ENCODE peak calls at places on chromosomes 16 and 17, in ten cellular contexts. I is GM23248, T is H9, E is mammary epithelial cell, N is fibroblast of lung, U is PC-3, S is SK-N-SH, M is HCT116, G is keratinocyte, C is GM12878. L is an unnamed sample.

GRCh38 chr16:89084411-89084810 is 9.2 kb upstream of the ACSF3 start:
- DNase-seq in N (no peak), S (no peak), C (no peak), U (no peak), M (no peak), T (no peak), E (no peak), G (no peak), I (peak), L (no peak)

GRCh38 chr16:66905633-66906539 is 12.8 kb downstream of the CDH16 start:
- DNase-seq in S (peak), M (no peak), N (no peak), T (peak), U (no peak), C (no peak), G (no peak), E (peak), I (no peak), L (no peak)

GRCh38 chr17:31556969-31557620 is 165.6 kb downstream of the RAB11FIP4 start:
- DNase-seq in U (no peak), T (no peak), M (no peak), S (no peak), I (no peak), N (no peak), G (no peak), E (no peak), C (no peak), L (no peak)

GRCh38 chr17:66724581-66725341 is 110.2 kb upstream of the CACNG5 start:
- DNase-seq in M (no peak), C (no peak), I (peak), T (peak), E (no peak), N (peak), S (no peak), G (no peak), U (peak), L (peak)

GRCh38 chr17:67628580-67629013 is 89.1 kb upstream of the NOL11 start:
- DNase-seq in N (no peak), G (no peak), T (peak), I (peak), U (no peak), M (no peak), E (no peak), C (no peak), S (peak), L (no peak)

GRCh38 chr16:22018559-22018958 is 10.6 kb downstream of the MOSMO start:
- DNase-seq in C (no peak), E (peak), U (no peak), N (no peak), T (no peak), S (no peak), I (peak), G (no peak), M (no peak), L (no peak)

GRCh38 chr17:76063880-76064546 is 8.3 kb downstream of the SRP68 start:
- DNase-seq in M (no peak), T (no peak), S (no peak), U (no peak), C (no peak), G (no peak), E (no peak), N (no peak), I (no peak), L (no peak)

GRCh38 chr16:22814330-22815105 is 556 bp downstream of the HS3ST2 start:
- DNase-seq in E (peak), U (no peak), C (no peak), I (no peak), N (no peak), M (no peak), T (peak), S (peak), G (no peak), L (no peak)

GRCh38 chr17:3695723-3696411 is at the start of gene P2RX5:
- DNase-seq in G (no peak), N (peak), E (peak), M (no peak), U (peak), I (peak), S (peak), T (peak), C (no peak), L (peak)

GRCh38 chr17:41383690-41384089 is 1.6 kb upstream of the KRT34 start:
- DNase-seq in E (no peak), C (no peak), T (no peak), S (no peak), N (no peak), M (no peak), I (no peak), G (no peak), U (no peak), L (no peak)

GRCh38 chr17:7916799-7917198 is 710 bp upstream of the RNF227 start:
- DNase-seq in I (peak), S (no peak), T (no peak), E (peak), G (no peak), U (no peak), N (peak), C (no peak), M (no peak), L (peak)

GRCh38 chr16:86643661-86644060 is 65.3 kb downstream of the FOXL1 start:
- DNase-seq in U (no peak), E (no peak), S (no peak), M (no peak), G (no peak), N (no peak), C (no peak), I (no peak), T (no peak), L (no peak)

GRCh38 chr17:1470774-1471462 is 14.9 kb upstream of the CRK start:
- DNase-seq in N (no peak), S (no peak), G (no peak), U (no peak), I (no peak), E (no peak), T (no peak), M (no peak), C (no peak), L (no peak)

GRCh38 chr16:55047331-55047730 is 116.7 kb downstream of the IRX5 start:
- DNase-seq in T (no peak), G (no peak), C (no peak), M (no peak), S (no peak), U (no peak), N (no peak), I (no peak), E (no peak), L (no peak)

GRCh38 chr16:88772871-88773811 is 11.9 kb downstream of the PIEZO1 start:
- DNase-seq in C (no peak), N (peak), I (peak), E (peak), M (no peak), T (no peak), G (no peak), S (no peak), U (peak), L (peak)

GRCh38 chr17:17352836-17353624 is 49.9 kb downstream of the NT5M start:
- DNase-seq in S (peak), G (no peak), U (no peak), I (no peak), C (no peak), M (no peak), E (no peak), T (no peak), N (no peak), L (no peak)

GRCh38 chr17:11485802-11486421 is 112.4 kb upstream of the DNAH9 start:
- DNase-seq in U (no peak), G (no peak), I (no peak), C (no peak), M (no peak), N (no peak), E (no peak), T (no peak), S (no peak), L (no peak)

GRCh38 chr16:21194771-21195301 is 16.5 kb downstream of the ZP2 start:
- DNase-seq in I (peak), M (no peak), G (no peak), E (peak), N (peak), U (no peak), T (no peak), C (no peak), S (no peak), L (peak)

GRCh38 chr16:67035364-67035763 is 6.4 kb downstream of the CBFB start:
- DNase-seq in N (no peak), S (no peak), G (no peak), C (no peak), U (no peak), E (no peak), T (no peak), I (no peak), M (no peak), L (no peak)

GRCh38 chr16:16037970-16038369 is 88.6 kb downstream of the ABCC1 start:
- DNase-seq in G (no peak), U (no peak), M (no peak), C (no peak), E (no peak), I (no peak), N (no peak), S (no peak), T (no peak), L (no peak)

GRCh38 chr17:49450181-49450580 is 35.5 kb upstream of the PHB1 start:
- DNase-seq in T (no peak), N (no peak), G (no peak), M (no peak), S (no peak), C (no peak), I (no peak), U (no peak), E (no peak), L (no peak)

GRCh38 chr16:9102379-9102778 is 10.9 kb downstream of the HAPSTR1 start:
- DNase-seq in U (peak), S (no peak), E (peak), T (no peak), N (peak), C (no peak), I (peak), M (no peak), G (no peak), L (peak)

GRCh38 chr16:1019234-1019933 is 37.8 kb downstream of the SOX8 start:
- DNase-seq in T (no peak), S (peak), E (peak), N (peak), U (peak), I (peak), C (no peak), G (no peak), M (no peak), L (no peak)

GRCh38 chr16:17434006-17434405 is 36.8 kb downstream of the XYLT1 start:
- DNase-seq in U (no peak), M (no peak), G (no peak), I (no peak), N (no peak), T (no peak), C (no peak), S (no peak), E (no peak), L (no peak)

GRCh38 chr17:49548506-49549310 is 27.0 kb upstream of the NXPH3 start:
- DNase-seq in N (peak), I (peak), M (peak), G (no peak), E (peak), T (peak), C (no peak), S (peak), U (peak), L (no peak)

GRCh38 chr16:55326261-55326802 is 2.3 kb downstream of the IRX6 start:
- DNase-seq in I (no peak), M (no peak), C (no peak), S (no peak), T (no peak), G (no peak), U (no peak), N (no peak), E (no peak), L (no peak)

GRCh38 chr17:34246872-34247271 is 8.2 kb upstream of the CCL2 start:
- DNase-seq in T (no peak), M (no peak), S (no peak), N (no peak), G (no peak), I (no peak), E (no peak), C (no peak), U (no peak), L (no peak)

GRCh38 chr16:15610369-15610871 is 32.5 kb downstream of the MARF1 start:
- DNase-seq in E (no peak), C (no peak), G (no peak), M (no peak), S (no peak), U (peak), N (peak), I (peak), T (no peak), L (peak)

GRCh38 chr16:9258423-9259051 is 167.1 kb downstream of the HAPSTR1 start:
- DNase-seq in G (no peak), M (peak), C (no peak), S (peak), N (peak), E (peak), U (peak), I (peak), T (peak), L (peak)

GRCh38 chr16:81431554-81432353 is 12.9 kb upstream of the CMIP start:
- DNase-seq in G (no peak), N (peak), E (no peak), T (no peak), I (peak), C (no peak), U (peak), M (no peak), S (no peak), L (peak)
- H3K9ac ChIP-seq in G (no peak), N (no peak), E (no peak), T (no peak), I (peak), C (no peak), U (peak), M (no peak), S (no peak), L (peak)

DNA sequence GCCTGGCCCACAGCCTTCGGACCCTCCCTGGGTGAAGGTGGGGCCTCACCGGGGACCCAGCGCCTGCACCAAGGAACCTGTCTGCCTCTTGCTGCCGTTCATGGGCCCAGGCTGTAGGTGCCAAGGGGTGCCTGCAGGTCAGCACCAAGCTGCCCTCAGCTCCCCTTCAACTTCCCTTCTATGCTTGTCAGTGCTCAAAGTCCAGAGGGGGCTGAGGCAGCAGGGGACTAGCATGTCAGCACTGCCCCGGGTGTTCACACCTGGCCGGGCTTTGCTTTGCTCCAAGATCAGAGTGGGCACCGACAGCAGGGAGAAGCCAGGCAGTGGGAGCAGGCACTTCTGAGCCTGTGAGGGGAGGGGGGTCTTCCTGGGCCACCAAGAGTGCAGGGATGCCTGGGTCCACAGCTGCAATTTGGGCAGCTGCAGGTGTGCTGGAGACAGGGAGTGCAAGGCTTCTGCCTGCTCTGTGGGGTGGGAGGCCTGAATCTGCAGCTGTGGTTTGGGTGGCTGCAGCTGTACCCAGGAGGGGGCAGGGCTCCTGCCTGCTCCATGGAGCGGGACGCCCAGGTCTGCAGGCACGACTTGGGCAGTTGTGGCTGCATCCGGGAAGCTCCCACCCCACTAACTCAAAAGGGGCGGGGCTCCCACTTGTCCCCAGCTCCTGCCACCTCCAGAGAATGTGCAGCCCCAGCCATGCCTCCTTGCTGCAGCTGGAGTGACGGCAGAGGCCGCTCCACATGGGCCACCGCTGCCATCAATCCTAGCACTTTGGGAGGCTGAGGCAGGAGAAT is 27.6 kb upstream of the PRM1 start:
- DNase-seq in U (no peak), S (no peak), G (no peak), N (no peak), C (peak), I (no peak), T (peak), M (no peak), E (no peak), L (no peak)
- H3K9ac ChIP-seq in U (no peak), S (no peak), G (no peak), N (no peak), C (no peak), I (no peak), T (no peak), M (no peak), E (no peak), L (no peak)

GRCh38 chr17:29570521-29570920 is 2.0 kb downstream of the TP53I13 start:
- DNase-seq in T (no peak), C (no peak), G (no peak), N (no peak), E (no peak), U (no peak), M (no peak), S (no peak), I (no peak), L (no peak)

GRCh38 chr17:29571883-29572681 is 3.6 kb downstream of the TP53I13 start:
- DNase-seq in E (no peak), T (peak), N (no peak), U (no peak), S (peak), I (peak), G (no peak), C (no peak), M (no peak), L (no peak)

GRCh38 chr17:29573558-29573870 is 5.0 kb downstream of the TP53I13 start:
- DNase-seq in S (no peak), T (peak), N (no peak), C (no peak), U (no peak), E (no peak), I (no peak), M (no peak), G (no peak), L (no peak)

GRCh38 chr17:29572691-29573557 is 4.4 kb downstream of the TP53I13 start:
- DNase-seq in N (peak), E (no peak), S (peak), T (peak), M (no peak), G (no peak), I (peak), U (no peak), C (no peak), L (no peak)

DNA sequence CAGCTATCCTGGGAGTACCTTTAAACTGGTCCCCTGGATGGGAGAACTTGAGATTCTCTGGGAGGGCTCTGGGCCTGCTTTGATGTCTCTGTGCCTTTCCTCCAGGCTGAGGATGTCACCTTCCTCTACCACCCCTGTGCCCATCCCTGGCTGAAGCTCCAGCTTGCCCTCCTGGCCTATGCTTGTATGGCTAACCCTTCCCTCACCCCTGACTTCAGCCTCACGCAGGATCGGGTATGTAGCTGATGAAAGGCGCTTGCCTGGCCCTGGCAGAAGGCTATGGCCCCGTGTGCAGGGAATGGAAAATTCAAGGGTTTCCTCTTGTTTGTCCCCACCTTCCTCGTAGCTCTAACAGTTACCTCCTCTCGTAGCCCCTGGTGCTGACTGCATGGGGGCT is 3.0 kb downstream of the TP53I13 start:
- DNase-seq in C (no peak), E (no peak), U (no peak), S (no peak), T (no peak), N (no peak), I (no peak), G (no peak), M (no peak), L (no peak)
- H3K9ac ChIP-seq in C (no peak), E (no peak), U (no peak), S (no peak), T (no peak), N (no peak), I (no peak), G (no peak), M (no peak), L (no peak)

DNA sequence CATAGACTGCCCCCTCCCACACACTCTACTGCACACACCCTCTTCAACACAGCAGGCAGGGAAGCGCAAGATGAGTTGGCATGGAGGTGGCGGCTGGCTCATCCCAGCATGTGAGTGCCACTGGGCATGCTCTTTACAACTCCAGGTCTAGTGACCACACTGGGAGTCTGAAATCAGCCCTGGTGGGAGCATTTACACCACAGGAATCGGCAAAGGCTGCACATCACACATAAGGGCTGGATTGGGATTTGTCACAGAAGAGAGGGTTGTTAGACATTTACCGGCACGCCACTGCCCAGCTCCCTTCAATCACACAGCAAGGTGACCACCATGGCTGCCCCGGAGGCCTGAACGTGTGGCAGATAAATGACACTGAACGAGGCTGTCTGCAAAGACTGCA is 49.4 kb downstream of the ENGASE start:
- DNase-seq in T (no peak), M (no peak), C (no peak), I (no peak), U (no peak), S (no peak), E (no peak), N (no peak), G (no peak), L (no peak)
- H3K9ac ChIP-seq in T (no peak), M (no peak), C (no peak), I (no peak), U (no peak), S (no peak), E (no peak), N (no peak), G (no peak), L (no peak)

GRCh38 chr17:77635176-77635575 is 323.3 kb upstream of the TNRC6C start:
- DNase-seq in U (no peak), M (no peak), C (no peak), N (no peak), G (no peak), S (no peak), I (no peak), E (no peak), T (peak), L (no peak)
- H3K9ac ChIP-seq in U (no peak), M (no peak), C (no peak), N (no peak), G (no peak), S (no peak), I (no peak), E (no peak), T (no peak), L (no peak)

DNA sequence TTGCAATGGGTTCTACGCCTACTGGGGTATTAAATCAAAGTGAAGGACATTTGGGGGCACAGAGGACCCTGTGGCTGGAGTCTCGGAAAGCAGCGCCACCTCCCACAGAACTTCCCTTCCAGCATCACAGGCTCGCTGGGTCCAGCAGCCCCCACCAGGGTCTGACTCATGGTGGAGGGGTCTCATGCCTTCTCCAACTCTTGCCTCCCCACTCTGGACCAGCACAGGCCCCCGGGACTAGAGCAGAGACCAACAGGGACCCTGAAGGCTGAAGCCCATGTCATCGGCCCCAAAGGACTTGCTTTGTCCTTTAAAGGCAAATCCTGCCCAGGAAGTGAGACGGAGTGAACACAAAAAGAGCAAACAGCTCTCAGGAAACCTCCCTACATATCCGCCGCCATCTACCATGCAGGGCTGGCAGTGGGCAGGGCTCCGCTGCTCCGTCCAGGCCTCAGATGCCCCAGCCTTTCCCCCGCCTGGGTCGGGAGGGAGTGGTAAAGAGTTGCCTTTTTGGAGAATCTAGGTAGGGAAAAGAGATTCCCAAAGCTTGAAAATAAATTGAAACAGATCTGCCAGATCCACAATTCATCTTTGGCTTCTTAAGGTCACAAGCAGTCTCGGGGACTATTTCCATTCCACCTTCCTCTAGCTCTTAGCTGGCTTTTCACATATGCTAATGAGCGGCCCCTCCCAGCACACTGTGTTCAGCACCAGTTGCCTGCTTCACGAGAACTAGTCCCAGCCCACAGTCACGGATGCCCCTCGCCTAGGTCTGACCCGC is 2.1 kb upstream of the GPRC5C start:
- DNase-seq in I (no peak), U (peak), T (peak), S (no peak), N (no peak), M (no peak), G (no peak), E (peak), C (no peak), L (no peak)
- H3K9ac ChIP-seq in I (no peak), U (peak), T (no peak), S (no peak), N (no peak), M (peak), G (peak), E (no peak), C (no peak), L (peak)

L was measured in astrocyte.